ENCODE peak calls at places on chromosomes 6 and 20, in nine cellular contexts. One of them, this sample, is unnamed.
A peak's percentile ranks its signal among the peaks of the same experiment; 100 is the strongest.

GRCh38 chr20:38915355-38915754 is 10.9 kb upstream of the FAM83D start:
- DNase-seq in fibroblast of lung: no peak
- DNase-seq in heart left ventricle: no peak
- DNase-seq in lower lobe of right lung: no peak
- DNase-seq in heart right ventricle: no peak
- DNase-seq in HepG2: no peak
- DNase-seq in ovary: no peak
- DNase-seq in GM23338: no peak
- DNase-seq in cardiac muscle cell: no peak
- DNase-seq in this sample: no peak

GRCh38 chr6:48817714-48818113 is 645.3 kb downstream of the MMUT start:
- DNase-seq in fibroblast of lung: peak; percentile 67
- DNase-seq in heart left ventricle: no peak
- DNase-seq in lower lobe of right lung: no peak
- DNase-seq in heart right ventricle: no peak
- DNase-seq in HepG2: no peak
- DNase-seq in ovary: no peak
- DNase-seq in GM23338: no peak
- DNase-seq in cardiac muscle cell: peak; percentile 53
- DNase-seq in this sample: no peak

GRCh38 chr6:160974304-160974771 is 17.2 kb upstream of the MAP3K4 start:
- DNase-seq in fibroblast of lung: peak; percentile 93
- DNase-seq in heart left ventricle: peak; percentile 78
- DNase-seq in lower lobe of right lung: no peak
- DNase-seq in heart right ventricle: peak; percentile 54
- DNase-seq in HepG2: no peak
- DNase-seq in ovary: peak; percentile 83
- DNase-seq in GM23338: no peak
- DNase-seq in cardiac muscle cell: peak; percentile 95
- DNase-seq in this sample: peak; percentile 64

GRCh38 chr20:31674895-31675827 is 37.4 kb downstream of the COX4I2 start:
- DNase-seq in fibroblast of lung: peak; percentile 75
- DNase-seq in heart left ventricle: peak; percentile 81
- DNase-seq in lower lobe of right lung: peak; percentile 83
- DNase-seq in heart right ventricle: peak; percentile 81
- DNase-seq in HepG2: no peak
- DNase-seq in ovary: no peak
- DNase-seq in GM23338: no peak
- DNase-seq in cardiac muscle cell: peak; percentile 97
- DNase-seq in this sample: peak; percentile 58

GRCh38 chr6:30147096-30147495 is 11.2 kb downstream of the TRIM40 start:
- DNase-seq in fibroblast of lung: no peak
- DNase-seq in heart left ventricle: no peak
- DNase-seq in lower lobe of right lung: no peak
- DNase-seq in heart right ventricle: no peak
- DNase-seq in HepG2: no peak
- DNase-seq in ovary: no peak
- DNase-seq in GM23338: no peak
- DNase-seq in cardiac muscle cell: no peak
- DNase-seq in this sample: no peak

GRCh38 chr6:15362274-15363160 is 116.6 kb downstream of the JARID2 start:
- DNase-seq in fibroblast of lung: no peak
- DNase-seq in heart left ventricle: no peak
- DNase-seq in lower lobe of right lung: no peak
- DNase-seq in heart right ventricle: no peak
- DNase-seq in HepG2: peak; percentile 59
- DNase-seq in ovary: no peak
- DNase-seq in GM23338: no peak
- DNase-seq in cardiac muscle cell: no peak
- DNase-seq in this sample: no peak

GRCh38 chr6:84652356-84653026 is 111.9 kb downstream of the TBX18 start:
- DNase-seq in fibroblast of lung: peak; percentile 83
- DNase-seq in heart left ventricle: no peak
- DNase-seq in lower lobe of right lung: no peak
- DNase-seq in heart right ventricle: no peak
- DNase-seq in HepG2: no peak
- DNase-seq in ovary: no peak
- DNase-seq in GM23338: no peak
- DNase-seq in cardiac muscle cell: peak; percentile 95
- DNase-seq in this sample: no peak

GRCh38 chr6:24974182-24975171 is 38.7 kb upstream of the RIPOR2 start:
- DNase-seq in fibroblast of lung: no peak
- DNase-seq in heart left ventricle: no peak
- DNase-seq in lower lobe of right lung: no peak
- DNase-seq in heart right ventricle: no peak
- DNase-seq in HepG2: no peak
- DNase-seq in ovary: no peak
- DNase-seq in GM23338: no peak
- DNase-seq in cardiac muscle cell: no peak
- DNase-seq in this sample: no peak

GRCh38 chr20:1648101-1648500 is 9.5 kb downstream of the SIRPG start:
- DNase-seq in fibroblast of lung: no peak
- DNase-seq in heart left ventricle: no peak
- DNase-seq in lower lobe of right lung: no peak
- DNase-seq in heart right ventricle: no peak
- DNase-seq in HepG2: no peak
- DNase-seq in ovary: no peak
- DNase-seq in GM23338: no peak
- DNase-seq in cardiac muscle cell: no peak
- DNase-seq in this sample: no peak

GRCh38 chr6:134754013-134754690 is 195.7 kb downstream of the ALDH8A1 start:
- DNase-seq in fibroblast of lung: no peak
- DNase-seq in heart left ventricle: no peak
- DNase-seq in lower lobe of right lung: no peak
- DNase-seq in heart right ventricle: no peak
- DNase-seq in HepG2: no peak
- DNase-seq in ovary: no peak
- DNase-seq in GM23338: no peak
- DNase-seq in cardiac muscle cell: no peak
- DNase-seq in this sample: no peak

GRCh38 chr6:168179133-168179532 is 100.1 kb upstream of the FRMD1 start:
- DNase-seq in fibroblast of lung: no peak
- DNase-seq in heart left ventricle: no peak
- DNase-seq in lower lobe of right lung: no peak
- DNase-seq in heart right ventricle: no peak
- DNase-seq in HepG2: no peak
- DNase-seq in ovary: no peak
- DNase-seq in GM23338: peak; percentile 30
- DNase-seq in cardiac muscle cell: no peak
- DNase-seq in this sample: peak; percentile 1

GRCh38 chr6:81553246-81553645 is 199.2 kb downstream of the TENT5A start:
- DNase-seq in fibroblast of lung: peak; percentile 27
- DNase-seq in heart left ventricle: no peak
- DNase-seq in lower lobe of right lung: no peak
- DNase-seq in heart right ventricle: no peak
- DNase-seq in HepG2: no peak
- DNase-seq in ovary: no peak
- DNase-seq in GM23338: no peak
- DNase-seq in cardiac muscle cell: peak; percentile 27
- DNase-seq in this sample: no peak

GRCh38 chr6:69090132-69090531 is 455.1 kb downstream of the ADGRB3 start:
- DNase-seq in fibroblast of lung: peak; percentile 51
- DNase-seq in heart left ventricle: no peak
- DNase-seq in lower lobe of right lung: no peak
- DNase-seq in heart right ventricle: peak; percentile 17
- DNase-seq in HepG2: no peak
- DNase-seq in ovary: no peak
- DNase-seq in GM23338: no peak
- DNase-seq in cardiac muscle cell: peak; percentile 9
- DNase-seq in this sample: no peak

DNA sequence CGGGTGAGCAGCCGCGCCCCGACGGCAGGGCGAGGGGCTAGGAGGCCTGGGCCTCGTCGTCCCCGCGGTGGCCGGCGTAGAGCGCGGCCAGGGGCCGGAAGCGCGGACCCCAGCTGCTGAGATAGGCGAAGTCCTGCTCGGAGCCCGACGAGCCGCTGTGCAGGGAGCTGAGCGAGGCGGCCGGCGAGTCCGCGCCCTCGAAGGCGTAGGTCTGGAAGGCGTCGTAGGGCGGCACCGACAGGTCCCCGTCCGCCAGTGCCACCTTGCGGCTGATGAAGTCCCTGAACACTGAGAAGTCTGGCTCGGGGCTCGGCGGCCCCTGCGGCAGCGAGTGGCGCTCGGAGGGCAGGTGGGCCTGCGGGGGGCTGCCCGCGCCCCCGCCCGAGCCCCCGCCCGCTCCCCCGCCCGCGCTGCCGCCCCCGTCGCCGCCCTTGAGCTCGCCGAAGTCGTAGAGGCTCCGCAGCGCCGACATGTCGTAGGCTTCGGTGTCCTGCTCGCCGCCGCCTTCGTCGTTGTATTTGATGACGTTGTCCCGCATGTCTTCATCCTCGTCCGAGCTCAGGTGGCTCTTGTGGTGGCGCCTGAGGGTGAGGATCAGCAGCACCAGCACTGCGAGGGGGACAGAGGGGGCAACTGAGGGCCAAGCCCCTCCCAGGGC is 56.5 kb downstream of the CD40 start:
- DNase-seq in fibroblast of lung: peak; percentile 48
- DNase-seq in heart left ventricle: peak; percentile 80
- DNase-seq in lower lobe of right lung: peak; percentile 84
- DNase-seq in heart right ventricle: peak; percentile 64
- DNase-seq in HepG2: peak; percentile 57
- DNase-seq in ovary: peak; percentile 61
- DNase-seq in GM23338: peak; percentile 95
- DNase-seq in cardiac muscle cell: peak; percentile 70
- DNase-seq in this sample: peak; percentile 84
- H3K4me1 ChIP-seq in fibroblast of lung: no peaks in the 10 kb centered on the region
- H3K4me1 ChIP-seq in heart left ventricle: no peaks in the 10 kb centered on the region
- H3K4me1 ChIP-seq in lower lobe of right lung: no peaks in the 10 kb centered on the region
- H3K4me1 ChIP-seq in heart right ventricle: no peaks in the 10 kb centered on the region
- H3K4me1 ChIP-seq in HepG2: no peaks in the 10 kb centered on the region
- H3K4me1 ChIP-seq in ovary: peaks cover 2% of the 10 kb centered on the region
- H3K4me1 ChIP-seq in GM23338: no peaks in the 10 kb centered on the region
- H3K4me1 ChIP-seq in cardiac muscle cell: no peaks in the 10 kb centered on the region
- H3K4me1 ChIP-seq in this sample: no peaks in the 10 kb centered on the region

DNA sequence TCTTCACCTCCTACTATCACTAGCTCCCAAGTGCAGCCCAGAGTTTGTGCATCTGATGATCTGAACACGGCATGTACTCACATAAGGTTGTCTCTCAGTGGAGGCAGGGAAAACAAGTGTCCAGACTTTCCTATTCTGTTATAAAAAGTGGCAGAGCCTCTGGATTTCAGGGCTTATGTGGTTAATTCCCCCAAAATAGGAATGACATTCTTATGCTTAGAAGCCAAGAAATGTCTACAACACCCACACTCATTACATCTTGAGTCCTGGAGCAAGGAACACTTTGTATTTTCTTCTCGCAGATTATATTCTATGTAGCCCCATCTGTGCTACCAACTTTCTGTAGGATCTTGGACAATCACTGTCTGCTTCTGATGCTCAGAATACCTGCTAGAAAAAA is 13.5 kb upstream of the SEMG1 start:
- DNase-seq in fibroblast of lung: no peak
- DNase-seq in heart left ventricle: no peak
- DNase-seq in lower lobe of right lung: no peak
- DNase-seq in heart right ventricle: no peak
- DNase-seq in HepG2: no peak
- DNase-seq in ovary: no peak
- DNase-seq in GM23338: no peak
- DNase-seq in cardiac muscle cell: no peak
- DNase-seq in this sample: no peak
- TF ChIP-seq CTCF in fibroblast of lung: no peak
- TF ChIP-seq CTCF in heart left ventricle: no peak
- TF ChIP-seq CTCF in lower lobe of right lung: no peak
- TF ChIP-seq CTCF in heart right ventricle: no peak
- TF ChIP-seq CTCF in HepG2: no peak
- TF ChIP-seq CTCF in ovary: no peak
- TF ChIP-seq CTCF in GM23338: no peak
- TF ChIP-seq CTCF in cardiac muscle cell: no peak
- TF ChIP-seq CTCF in this sample: no peak

DNA sequence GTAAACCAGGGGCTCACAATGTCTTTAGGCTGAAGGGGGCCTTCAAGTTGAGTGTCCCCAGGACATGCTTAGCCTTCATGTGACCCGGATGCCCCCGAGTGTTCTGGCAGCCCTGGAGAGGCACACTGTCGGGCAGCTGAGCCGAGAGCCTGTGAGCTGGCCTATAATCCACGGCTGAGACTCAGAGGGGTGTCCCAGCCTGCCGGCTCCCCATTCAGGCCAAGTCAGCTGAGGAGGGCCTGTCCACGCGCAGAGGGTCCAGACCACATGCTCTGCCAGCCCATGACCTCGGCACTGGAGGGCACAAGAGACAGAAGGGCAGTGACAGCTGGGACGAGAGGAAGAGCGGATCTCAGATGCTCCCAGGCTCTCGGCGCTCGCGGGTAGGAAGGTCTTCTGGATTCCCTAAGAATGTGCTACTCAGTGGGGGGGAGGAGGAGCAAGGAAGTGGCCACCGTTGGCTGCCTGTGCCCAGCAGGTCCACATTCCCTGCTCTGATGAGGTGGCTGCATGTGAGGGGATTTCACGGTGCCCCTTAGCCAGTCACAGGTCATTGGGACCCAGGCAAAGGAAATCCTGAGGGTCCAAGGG is 224.7 kb downstream of the NRN1 start:
- DNase-seq in fibroblast of lung: no peak
- DNase-seq in heart left ventricle: no peak
- DNase-seq in lower lobe of right lung: no peak
- DNase-seq in heart right ventricle: no peak
- DNase-seq in HepG2: no peak
- DNase-seq in ovary: no peak
- DNase-seq in GM23338: peak; percentile 38
- DNase-seq in cardiac muscle cell: no peak
- DNase-seq in this sample: peak; percentile 40
- H3K4me1 ChIP-seq in fibroblast of lung: no peaks in the 10 kb centered on the region
- H3K4me1 ChIP-seq in heart left ventricle: no peaks in the 10 kb centered on the region
- H3K4me1 ChIP-seq in lower lobe of right lung: no peaks in the 10 kb centered on the region
- H3K4me1 ChIP-seq in heart right ventricle: no peaks in the 10 kb centered on the region
- H3K4me1 ChIP-seq in HepG2: peaks cover 7% of the 10 kb centered on the region
- H3K4me1 ChIP-seq in ovary: no peaks in the 10 kb centered on the region
- H3K4me1 ChIP-seq in GM23338: peaks cover 3% of the 10 kb centered on the region
- H3K4me1 ChIP-seq in cardiac muscle cell: no peaks in the 10 kb centered on the region
- H3K4me1 ChIP-seq in this sample: peaks cover 11% of the 10 kb centered on the region

GRCh38 chr20:15862178-15862577 is 711.1 kb downstream of the KIF16B start:
- DNase-seq in fibroblast of lung: no peak
- DNase-seq in heart left ventricle: no peak
- DNase-seq in lower lobe of right lung: no peak
- DNase-seq in heart right ventricle: no peak
- DNase-seq in HepG2: no peak
- DNase-seq in ovary: no peak
- DNase-seq in GM23338: no peak
- DNase-seq in cardiac muscle cell: no peak
- DNase-seq in this sample: peak; percentile 8

GRCh38 chr20:15859061-15859460 is 714.2 kb downstream of the KIF16B start:
- DNase-seq in fibroblast of lung: no peak
- DNase-seq in heart left ventricle: no peak
- DNase-seq in lower lobe of right lung: no peak
- DNase-seq in heart right ventricle: no peak
- DNase-seq in HepG2: no peak
- DNase-seq in ovary: no peak
- DNase-seq in GM23338: no peak
- DNase-seq in cardiac muscle cell: no peak
- DNase-seq in this sample: no peak

GRCh38 chr20:15860850-15861249 is 712.4 kb downstream of the KIF16B start:
- DNase-seq in fibroblast of lung: no peak
- DNase-seq in heart left ventricle: no peak
- DNase-seq in lower lobe of right lung: no peak
- DNase-seq in heart right ventricle: no peak
- DNase-seq in HepG2: no peak
- DNase-seq in ovary: no peak
- DNase-seq in GM23338: no peak
- DNase-seq in cardiac muscle cell: no peak
- DNase-seq in this sample: no peak

GRCh38 chr20:15854871-15855270 is 718.4 kb downstream of the KIF16B start:
- DNase-seq in fibroblast of lung: no peak
- DNase-seq in heart left ventricle: no peak
- DNase-seq in lower lobe of right lung: no peak
- DNase-seq in heart right ventricle: no peak
- DNase-seq in HepG2: no peak
- DNase-seq in ovary: no peak
- DNase-seq in GM23338: no peak
- DNase-seq in cardiac muscle cell: no peak
- DNase-seq in this sample: no peak

GRCh38 chr20:15857131-15857784 is 716.0 kb downstream of the KIF16B start:
- DNase-seq in fibroblast of lung: no peak
- DNase-seq in heart left ventricle: no peak
- DNase-seq in lower lobe of right lung: no peak
- DNase-seq in heart right ventricle: no peak
- DNase-seq in HepG2: no peak
- DNase-seq in ovary: no peak
- DNase-seq in GM23338: no peak
- DNase-seq in cardiac muscle cell: no peak
- DNase-seq in this sample: no peak
- TF ChIP-seq CTCF in fibroblast of lung: no peak
- TF ChIP-seq CTCF in heart left ventricle: no peak
- TF ChIP-seq CTCF in lower lobe of right lung: no peak
- TF ChIP-seq CTCF in heart right ventricle: no peak
- TF ChIP-seq CTCF in HepG2: no peak
- TF ChIP-seq CTCF in ovary: no peak
- TF ChIP-seq CTCF in GM23338: no peak
- TF ChIP-seq CTCF in cardiac muscle cell: no peak
- TF ChIP-seq CTCF in this sample: no peak